ENCODE peak calls at places on chromosomes 4 and X, in four cellular contexts. One of them, this sample, is unnamed. For H3K36me3 and H3K9me3, the result is how much of the 10 kb centered on the place peaks cover.

GRCh38 chr4:14054391-14054790 is 426.9 kb upstream of the BOD1L1 start:
- DNase-seq in left lung: no peak
- DNase-seq in tibial nerve: no peak
- DNase-seq in kidney: no peak
- DNase-seq in this sample: no peak

GRCh38 chrX:106862972-106863688 is 40.0 kb downstream of the RIPPLY1 start:
- DNase-seq in tibial nerve: no peak
- DNase-seq in kidney: no peak
- DNase-seq in left lung: no peak
- DNase-seq in this sample: no peak

GRCh38 chrX:57445046-57445445 is 146.8 kb upstream of the ZXDB start:
- DNase-seq in tibial nerve: no peak
- DNase-seq in left lung: no peak
- DNase-seq in kidney: no peak
- DNase-seq in this sample: no peak

GRCh38 chr4:37737456-37737855 is 51.3 kb upstream of the RELL1 start:
- DNase-seq in kidney: no peak
- DNase-seq in tibial nerve: no peak
- DNase-seq in left lung: no peak
- DNase-seq in this sample: peak

GRCh38 chrX:109537324-109537665 is 651 bp downstream of the NXT2 start:
- DNase-seq in tibial nerve: no peak
- DNase-seq in left lung: peak
- DNase-seq in kidney: no peak
- DNase-seq in this sample: peak

GRCh38 chr4:38867478-38868054 is at the start of gene FAM114A1:
- DNase-seq in left lung: peak
- DNase-seq in tibial nerve: peak
- DNase-seq in kidney: peak
- DNase-seq in this sample: peak

GRCh38 chr4:106063009-106063408 is 167.7 kb downstream of the NPNT start:
- DNase-seq in left lung: no peak
- DNase-seq in kidney: no peak
- DNase-seq in tibial nerve: no peak
- DNase-seq in this sample: no peak

GRCh38 chr4:150369434-150370141 is 212.4 kb upstream of the MAB21L2 start:
- DNase-seq in kidney: no peak
- DNase-seq in left lung: no peak
- DNase-seq in tibial nerve: no peak
- DNase-seq in this sample: no peak

GRCh38 chr4:8033067-8033755 is 93.5 kb upstream of the AFAP1 start:
- DNase-seq in left lung: no peak
- DNase-seq in kidney: no peak
- DNase-seq in tibial nerve: no peak
- DNase-seq in this sample: no peak

GRCh38 chr4:154416183-154416543 is 75.4 kb downstream of the DCHS2 start:
- DNase-seq in tibial nerve: no peak
- DNase-seq in left lung: no peak
- DNase-seq in kidney: no peak
- DNase-seq in this sample: no peak

GRCh38 chrX:40086569-40087335 is 11.0 kb downstream of the BCOR start:
- DNase-seq in tibial nerve: no peak
- DNase-seq in left lung: no peak
- DNase-seq in kidney: peak
- DNase-seq in this sample: no peak

GRCh38 chr4:172656055-172656454 is 512.6 kb upstream of the GALNT7 start:
- DNase-seq in left lung: no peak
- DNase-seq in kidney: no peak
- DNase-seq in tibial nerve: no peak
- DNase-seq in this sample: no peak

GRCh38 chr4:106627071-106627470 is 258.5 kb upstream of the GIMD1 start:
- DNase-seq in left lung: no peak
- DNase-seq in kidney: no peak
- DNase-seq in tibial nerve: no peak
- DNase-seq in this sample: no peak

GRCh38 chr4:13640149-13640671 is 12.7 kb upstream of the BOD1L1 start:
- DNase-seq in kidney: no peak
- DNase-seq in tibial nerve: no peak
- DNase-seq in left lung: no peak
- DNase-seq in this sample: peak

GRCh38 chrX:132631579-132632232 is 142.9 kb upstream of the MBNL3 start:
- DNase-seq in left lung: no peak
- DNase-seq in tibial nerve: no peak
- DNase-seq in kidney: no peak
- DNase-seq in this sample: no peak

GRCh38 chrX:3244955-3245354 is 101.5 kb downstream of the MXRA5 start:
- DNase-seq in kidney: no peak
- DNase-seq in left lung: no peak
- DNase-seq in tibial nerve: no peak
- DNase-seq in this sample: no peak

GRCh38 chrX:42396136-42396535 is 381.8 kb downstream of the PPP1R2C start:
- DNase-seq in kidney: no peak
- DNase-seq in left lung: no peak
- DNase-seq in tibial nerve: no peak
- DNase-seq in this sample: no peak

GRCh38 chr4:111228396-111228795 is 605.5 kb upstream of the PITX2 start:
- DNase-seq in kidney: no peak
- DNase-seq in left lung: no peak
- DNase-seq in tibial nerve: no peak
- DNase-seq in this sample: no peak

GRCh38 chr4:173332021-173332487 is 2.1 kb downstream of the HMGB2 start:
- DNase-seq in kidney: no peak
- DNase-seq in left lung: no peak
- DNase-seq in tibial nerve: no peak
- DNase-seq in this sample: peak

GRCh38 chr4:14315129-14315528 is 687.2 kb upstream of the CPEB2 start:
- DNase-seq in kidney: no peak
- DNase-seq in tibial nerve: no peak
- DNase-seq in left lung: no peak
- DNase-seq in this sample: no peak

DNA sequence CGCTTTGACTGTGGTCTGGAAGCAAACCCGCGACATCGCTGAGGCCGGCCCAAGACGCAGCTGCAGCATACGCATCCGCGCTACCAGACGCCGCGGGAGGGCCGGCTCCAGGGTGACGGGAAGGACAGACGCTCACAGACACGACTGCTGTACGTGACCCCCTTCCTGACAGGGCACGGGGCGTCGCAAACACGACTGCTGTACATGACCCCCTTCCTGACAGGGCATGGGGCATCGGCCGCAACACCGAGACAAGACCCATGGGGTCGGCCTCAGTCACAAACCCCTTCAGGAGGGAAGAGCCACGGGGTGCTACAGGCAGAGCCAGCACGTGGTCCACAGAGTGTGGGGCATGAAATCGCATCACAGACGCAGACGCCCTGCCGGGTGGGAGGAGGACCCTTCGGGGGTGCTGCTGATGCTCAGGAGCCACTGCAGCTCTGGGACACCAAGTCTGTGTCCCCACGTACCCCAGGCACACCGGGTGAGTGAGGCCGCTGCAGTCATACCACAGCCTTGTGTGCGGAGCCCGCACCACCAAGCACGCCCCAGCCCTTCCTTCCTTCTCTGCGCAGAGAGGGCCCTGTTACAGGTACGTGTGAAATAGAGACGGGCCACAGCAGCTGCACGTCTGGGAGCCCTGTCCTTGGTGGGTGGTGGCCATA is 38.7 kb upstream of the CPLX1 start:
- DNase-seq in left lung: no peak
- DNase-seq in tibial nerve: no peak
- DNase-seq in kidney: peak
- DNase-seq in this sample: no peak
- H3K36me3 ChIP-seq in left lung: half or more
- H3K36me3 ChIP-seq in tibial nerve: half or more
- H3K36me3 ChIP-seq in kidney: under half
- H3K36me3 ChIP-seq in this sample: under half

DNA sequence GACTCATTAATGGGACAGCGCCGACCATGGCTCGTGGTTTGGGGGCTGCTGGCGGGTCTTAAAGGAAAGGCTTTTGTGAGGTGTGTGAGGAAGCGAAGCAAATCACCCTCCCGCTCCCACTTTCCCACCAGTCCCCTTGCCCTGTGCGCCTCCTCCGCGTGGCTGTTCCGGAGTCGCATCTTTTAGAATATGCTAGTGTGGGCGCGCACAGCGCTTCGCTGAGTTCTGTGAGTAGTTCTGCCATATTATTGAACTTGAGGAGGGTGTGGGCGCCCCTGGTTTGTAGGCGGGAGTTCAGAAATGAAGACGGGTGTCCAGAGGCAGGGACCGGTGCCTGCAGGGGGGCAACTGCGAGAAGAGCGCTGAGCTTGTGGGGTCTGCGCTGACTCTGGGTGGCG is 49.1 kb downstream of the ZNF141 start:
- DNase-seq in left lung: no peak
- DNase-seq in tibial nerve: no peak
- DNase-seq in kidney: no peak
- DNase-seq in this sample: no peak
- H3K9me3 ChIP-seq in left lung: half or more
- H3K9me3 ChIP-seq in tibial nerve: half or more
- H3K9me3 ChIP-seq in kidney: half or more
- H3K9me3 ChIP-seq in this sample: under half

GRCh38 chrX:8728932-8729331 is 3.0 kb downstream of the ANOS1 start:
- DNase-seq in tibial nerve: no peak
- DNase-seq in left lung: peak
- DNase-seq in kidney: no peak
- DNase-seq in this sample: no peak

GRCh38 chrX:8726031-8726652 is 5.8 kb downstream of the ANOS1 start:
- DNase-seq in tibial nerve: no peak
- DNase-seq in left lung: no peak
- DNase-seq in kidney: no peak
- DNase-seq in this sample: peak

GRCh38 chrX:8731579-8732395 is at the start of gene ANOS1:
- DNase-seq in kidney: peak
- DNase-seq in tibial nerve: peak
- DNase-seq in left lung: peak
- DNase-seq in this sample: peak

DNA sequence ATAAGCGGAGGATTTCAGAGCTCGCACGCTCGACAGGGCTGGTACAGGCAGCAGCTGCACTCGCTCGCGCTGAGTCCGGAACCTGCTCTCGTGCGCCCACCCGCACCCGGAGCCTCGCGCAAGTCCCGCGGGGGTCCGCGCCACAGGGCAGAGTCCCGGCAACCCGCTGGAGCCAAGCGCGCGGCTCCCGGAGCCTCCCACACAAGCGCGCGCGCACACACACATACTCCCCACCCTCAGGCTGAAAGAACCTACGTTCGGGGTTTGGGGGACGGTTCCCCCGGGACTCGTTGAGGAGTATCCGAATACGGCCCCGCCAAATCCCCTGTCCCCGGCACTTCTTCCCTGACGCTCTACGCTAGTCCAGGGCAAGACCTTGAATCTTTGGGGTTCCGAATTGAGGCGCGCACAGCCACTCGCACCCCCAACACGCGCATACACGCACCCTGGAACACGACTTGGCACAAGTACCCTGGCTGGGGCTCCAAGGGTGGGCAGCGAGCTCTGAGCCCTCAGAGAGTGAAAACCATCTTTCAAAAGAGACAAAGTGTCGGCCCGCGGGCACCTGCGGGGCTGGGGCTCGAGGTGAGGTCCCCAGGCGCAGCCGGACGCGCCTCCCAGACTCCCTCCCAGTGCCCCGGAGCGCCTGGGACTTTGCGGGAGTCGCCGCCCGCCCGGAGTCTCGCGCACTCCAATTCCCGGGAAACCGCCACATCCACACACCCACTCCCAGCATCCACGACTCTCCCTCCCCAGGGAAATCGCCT is 942 bp downstream of the ANOS1 start:
- DNase-seq in left lung: no peak
- DNase-seq in kidney: no peak
- DNase-seq in tibial nerve: no peak
- DNase-seq in this sample: no peak
- H3K4me3 ChIP-seq in left lung: peak
- H3K4me3 ChIP-seq in kidney: no peak
- H3K4me3 ChIP-seq in tibial nerve: peak
- H3K4me3 ChIP-seq in this sample: no peak

DNA sequence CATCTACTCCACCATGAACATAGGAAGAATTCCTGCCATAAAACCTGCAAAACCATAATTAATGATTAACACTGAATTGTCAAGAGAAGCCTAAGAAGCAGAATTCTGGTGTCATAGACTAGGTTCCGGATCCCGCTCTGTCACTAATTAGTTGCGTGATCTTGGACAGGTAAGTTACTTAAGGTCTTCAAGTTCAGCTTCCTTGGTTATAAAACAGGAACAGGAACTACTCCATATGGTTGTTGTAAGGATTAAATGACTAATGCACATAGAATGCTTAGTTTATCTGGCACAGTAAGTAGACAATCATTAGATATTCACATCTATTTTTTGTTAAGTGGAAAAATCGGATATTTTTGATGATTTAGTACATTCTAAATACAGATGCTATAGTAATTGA is 14.3 kb downstream of the G3BP2 start:
- DNase-seq in left lung: no peak
- DNase-seq in kidney: no peak
- DNase-seq in tibial nerve: no peak
- DNase-seq in this sample: no peak
- H3K36me3 ChIP-seq in left lung: half or more
- H3K36me3 ChIP-seq in kidney: under half
- H3K36me3 ChIP-seq in tibial nerve: half or more
- H3K36me3 ChIP-seq in this sample: under half

GRCh38 chr4:49000806-49001205 is 14.7 kb downstream of the CWH43 start:
- DNase-seq in left lung: no peak
- DNase-seq in tibial nerve: no peak
- DNase-seq in kidney: no peak
- DNase-seq in this sample: no peak
- H3K9me3 ChIP-seq in left lung: under half
- H3K9me3 ChIP-seq in tibial nerve: under half
- H3K9me3 ChIP-seq in kidney: under half
- H3K9me3 ChIP-seq in this sample: under half

DNA sequence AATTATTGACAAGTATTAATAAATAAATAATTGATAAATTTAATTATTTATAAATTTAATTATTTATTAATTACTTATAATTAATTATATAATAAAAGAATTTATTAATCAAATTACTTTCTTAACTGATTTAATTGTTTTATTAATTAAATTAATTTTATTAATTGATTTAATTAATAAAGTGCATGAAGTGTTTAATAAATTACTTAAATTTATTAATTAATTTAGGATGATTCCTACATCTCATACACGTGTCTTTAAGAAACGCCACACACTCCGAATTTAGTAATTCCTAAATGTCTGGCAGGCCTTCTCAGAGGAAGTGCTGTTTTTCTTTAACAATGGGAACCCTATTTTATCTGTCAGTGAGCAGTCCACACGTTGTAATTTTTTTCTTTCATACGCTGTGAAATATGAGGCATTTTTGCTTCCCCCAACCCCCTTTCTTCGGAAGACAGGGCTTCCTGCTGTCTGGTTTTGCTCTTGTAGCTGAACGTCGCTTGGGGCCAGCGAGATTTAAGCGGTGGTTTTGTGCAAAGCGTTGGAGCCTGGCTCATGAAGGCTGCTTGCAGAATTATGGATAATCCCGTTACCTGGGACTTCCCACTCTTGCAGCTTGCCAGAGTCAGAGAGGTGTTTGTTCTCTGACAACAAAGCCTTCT is 46.8 kb downstream of the CRLF2 start:
- DNase-seq in kidney: no peak
- DNase-seq in left lung: no peak
- DNase-seq in tibial nerve: no peak
- DNase-seq in this sample: peak
- H3K4me3 ChIP-seq in kidney: no peak
- H3K4me3 ChIP-seq in left lung: no peak
- H3K4me3 ChIP-seq in tibial nerve: no peak
- H3K4me3 ChIP-seq in this sample: peak